ENCODE peak calls at places on chromosomes 1 and 21, in six cellular contexts. H, K, C, T, Q and N are unnamed samples.

GRCh38 chr1:43968348-43968948 is 1.4 kb upstream of the DPH2 start:
- DNase-seq in H (no peak), K (no peak), C (no peak), T (no peak), Q (no peak), N (no peak)

GRCh38 chr1:15833069-15833679 is 14.3 kb upstream of the SPEN start:
- DNase-seq in H (no peak), K (peak; percentile 75), C (no peak), T (peak; percentile 68), Q (peak; percentile 44), N (no peak)

GRCh38 chr1:108913105-108913948 is 36.5 kb downstream of the GPSM2 start:
- DNase-seq in H (no peak), K (no peak), C (no peak), T (no peak), Q (no peak), N (no peak)

GRCh38 chr1:30783244-30783915 is 25.8 kb upstream of the LAPTM5 start:
- DNase-seq in H (no peak), K (no peak), C (no peak), T (peak; percentile 83), Q (no peak), N (no peak)

GRCh38 chr1:31723828-31724359 is 20.1 kb upstream of the COL16A1 start:
- DNase-seq in H (no peak), K (peak; percentile 64), C (peak; percentile 33), T (peak; percentile 80), Q (peak; percentile 74), N (no peak)

GRCh38 chr1:224067621-224068457 is 46.1 kb upstream of the FBXO28 start:
- DNase-seq in H (peak; percentile 73), K (no peak), C (no peak), T (no peak), Q (no peak), N (no peak)

GRCh38 chr1:231856426-231856825 is 229.8 kb downstream of the DISC1 start:
- DNase-seq in H (no peak), K (no peak), C (no peak), T (no peak), Q (no peak), N (no peak)

GRCh38 chr1:153649867-153650235 is 8.7 kb upstream of the SNAPIN start:
- DNase-seq in H (no peak), K (no peak), C (no peak), T (peak; percentile 75), Q (peak; percentile 93), N (no peak)

GRCh38 chr1:172917972-172918371 is 132.8 kb downstream of the TNFSF18 start:
- DNase-seq in H (peak; percentile 85), K (no peak), C (peak; percentile 80), T (no peak), Q (no peak), N (peak; percentile 93)

GRCh38 chr1:165734906-165735305 is 33.8 kb downstream of the TMCO1 start:
- DNase-seq in H (no peak), K (no peak), C (no peak), T (no peak), Q (no peak), N (no peak)

GRCh38 chr1:13965770-13966398 is 265.9 kb downstream of the PRDM2 start:
- DNase-seq in H (no peak), K (peak; percentile 75), C (peak; percentile 26), T (no peak), Q (peak; percentile 33), N (no peak)

DNA sequence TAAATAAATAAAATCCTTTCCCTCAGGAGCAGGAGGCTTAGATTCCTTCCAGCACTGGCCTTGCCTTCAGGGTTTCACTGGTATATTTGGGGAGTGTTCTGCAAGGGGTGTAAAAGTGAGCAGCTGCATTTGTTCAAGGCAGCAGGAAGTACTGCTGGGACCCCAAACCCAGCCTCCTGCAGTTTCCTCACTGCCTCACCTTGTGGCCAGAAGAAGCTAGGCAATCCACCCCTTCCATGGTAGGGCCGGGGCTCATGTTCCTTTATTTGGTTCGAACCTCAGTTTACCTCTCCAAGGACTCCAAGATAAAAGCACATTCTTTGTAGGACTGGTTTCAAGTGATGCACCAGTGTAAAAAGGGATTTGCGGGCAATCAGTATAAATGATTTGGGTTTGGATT is 21.0 kb upstream of the CFAP126 start:
- DNase-seq in H (no peak), K (no peak), C (no peak), T (no peak), Q (no peak), N (no peak)
- TF ChIP-seq CTCF in H (no peak), K (no peak), C (no peak), T (no peak), Q (no peak), N (no peak)

DNA sequence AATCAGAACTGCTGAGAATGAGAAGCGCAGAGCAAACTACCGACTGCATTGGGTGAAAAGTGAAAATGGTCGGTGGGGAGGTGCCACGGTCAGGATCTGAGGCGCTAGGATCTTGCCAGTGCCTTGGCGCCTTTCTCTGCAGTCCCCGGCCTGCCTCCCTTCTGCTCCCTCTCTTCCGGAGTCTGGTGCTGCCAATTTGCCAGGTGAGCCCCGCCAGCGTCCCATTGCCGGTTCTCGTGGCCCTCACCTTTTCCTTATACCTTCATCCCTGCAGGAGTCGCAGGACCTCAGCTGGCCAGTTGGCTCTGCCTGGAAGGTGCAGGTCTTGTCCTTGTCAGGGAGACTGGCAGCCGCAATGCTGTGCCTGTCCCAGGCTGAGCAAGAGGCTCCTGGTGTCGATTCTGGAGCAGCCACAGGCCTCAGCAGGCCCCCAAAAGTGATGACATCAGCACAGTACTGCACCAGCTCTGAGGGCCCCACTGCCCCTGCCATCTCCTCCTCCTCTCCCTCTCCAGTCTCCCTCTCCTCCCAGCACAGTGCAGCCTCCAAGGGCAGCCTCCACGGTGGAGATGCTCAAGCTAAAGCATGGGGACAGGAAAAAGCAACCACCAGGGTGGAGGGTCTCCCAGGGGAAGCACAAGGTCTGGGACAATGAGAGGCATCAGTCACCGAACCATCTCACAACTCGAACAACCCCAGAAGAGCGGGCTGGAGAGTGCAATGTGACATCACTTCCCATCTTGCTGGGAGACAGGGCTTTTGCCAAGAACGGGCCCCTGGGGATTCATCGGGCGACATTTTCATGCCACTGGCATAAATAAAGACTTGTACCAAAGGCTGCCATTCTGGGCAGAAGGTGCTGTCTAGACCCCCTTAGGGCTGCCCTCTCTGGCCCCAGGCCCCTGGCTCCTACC is 37.1 kb upstream of the H6PD start:
- DNase-seq in H (no peak), K (no peak), C (no peak), T (no peak), Q (no peak), N (no peak)
- H3K4me3 ChIP-seq in H (no peak overlapping the region), K (no peak overlapping the region), C (no peak overlapping the region), T (peak overlapping the region; percentile 41), Q (no peak overlapping the region), N (no peak overlapping the region)

DNA sequence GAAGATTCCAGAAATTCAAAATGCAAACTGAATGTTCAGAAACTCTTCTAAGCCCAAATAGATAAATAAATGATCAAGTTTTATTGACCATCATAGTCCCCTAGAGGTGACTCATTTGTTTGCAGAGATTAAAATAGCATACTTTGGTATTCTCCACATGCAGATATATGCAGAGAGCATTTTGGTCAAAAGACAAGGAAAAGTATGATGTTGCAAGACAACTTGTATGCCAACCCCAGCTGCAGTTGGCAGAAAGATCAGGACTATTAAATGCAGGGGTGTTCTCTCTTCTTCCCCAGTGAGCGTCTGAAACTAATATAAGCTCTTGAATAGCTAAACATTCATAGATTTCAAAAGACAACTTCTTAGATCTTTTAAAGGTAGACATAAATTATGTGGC is 404.9 kb downstream of the LTN1 start:
- DNase-seq in H (no peak), K (no peak), C (no peak), T (no peak), Q (no peak), N (peak; percentile 26)
- TF ChIP-seq CTCF in H (no peak), K (no peak), C (no peak), T (no peak), Q (no peak), N (no peak)

DNA sequence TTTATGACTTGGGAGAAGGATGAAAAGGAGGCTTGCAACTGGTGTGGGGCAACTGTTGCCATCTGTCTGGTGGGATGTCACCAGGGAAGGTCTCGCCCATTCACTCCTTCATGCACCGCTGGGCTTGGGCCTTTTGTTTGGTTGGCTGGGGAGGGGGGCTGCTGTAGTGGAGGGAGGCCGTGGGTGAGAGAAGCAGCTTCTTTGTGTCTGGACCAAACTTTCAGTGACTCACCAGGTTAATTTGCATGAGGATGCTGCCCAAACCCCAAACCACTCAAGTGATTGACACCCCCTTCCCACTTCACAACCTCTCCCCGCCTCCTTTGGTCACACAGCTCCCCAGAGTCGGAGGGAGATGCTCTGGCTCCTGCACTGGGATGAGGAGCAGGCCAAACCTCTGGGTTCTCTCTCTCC is 19.7 kb downstream of the BTG2 start:
- DNase-seq in H (no peak), K (no peak), C (no peak), T (no peak), Q (no peak), N (no peak)
- H3K4me3 ChIP-seq in H (no peak overlapping the region), K (no peak overlapping the region), C (no peak overlapping the region), T (no peak overlapping the region), Q (no peak overlapping the region), N (no peak overlapping the region)

GRCh38 chr21:21283810-21284209 is 285.6 kb downstream of the NCAM2 start:
- DNase-seq in H (no peak), K (no peak), C (no peak), T (no peak), Q (no peak), N (no peak)
- TF ChIP-seq CTCF in H (no peak), K (no peak), C (no peak), T (no peak), Q (no peak), N (no peak)

GRCh38 chr1:160520582-160520981 is 2.5 kb downstream of the SLAMF6 start:
- DNase-seq in H (no peak), K (no peak), C (no peak), T (no peak), Q (no peak), N (no peak)
- H3K4me3 ChIP-seq in H (no peak overlapping the region), K (no peak overlapping the region), C (no peak overlapping the region), T (no peak overlapping the region), Q (no peak overlapping the region), N (no peak overlapping the region)

DNA sequence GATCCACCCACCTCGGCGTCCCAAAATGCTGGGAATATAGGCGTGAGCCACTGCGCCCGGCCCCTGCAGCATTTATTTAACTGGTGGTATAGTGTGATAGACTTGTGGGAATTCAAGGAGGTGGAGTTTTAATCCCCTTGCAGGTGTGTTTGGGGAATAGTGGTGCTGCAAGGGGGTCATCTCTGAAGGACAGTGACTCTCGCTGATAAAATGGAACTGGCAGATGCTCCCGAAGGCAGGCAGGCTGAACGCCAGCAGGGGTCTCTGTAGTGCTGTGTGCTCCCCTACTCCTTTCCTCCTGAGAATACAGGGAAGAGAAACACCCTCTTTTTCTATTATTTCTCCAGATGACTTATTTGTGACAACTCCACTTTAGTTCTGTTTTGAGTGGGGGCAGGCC is 4.0 kb downstream of the OSCP1 start:
- DNase-seq in H (no peak), K (no peak), C (no peak), T (peak; percentile 64), Q (no peak), N (no peak)
- TF ChIP-seq CTCF in H (peak; percentile 38), K (no peak), C (peak; percentile 30), T (peak; percentile 18), Q (no peak), N (no peak)

GRCh38 chr1:156124557-156125483 is 10.3 kb downstream of the LMNA start:
- DNase-seq in H (no peak), K (no peak), C (no peak), T (no peak), Q (no peak), N (no peak)
- H3K4me3 ChIP-seq in H (no peak overlapping the region), K (peak overlapping the region; percentile 4), C (no peak overlapping the region), T (peak overlapping the region; percentile 30), Q (peak overlapping the region; percentile 89), N (no peak overlapping the region)

DNA sequence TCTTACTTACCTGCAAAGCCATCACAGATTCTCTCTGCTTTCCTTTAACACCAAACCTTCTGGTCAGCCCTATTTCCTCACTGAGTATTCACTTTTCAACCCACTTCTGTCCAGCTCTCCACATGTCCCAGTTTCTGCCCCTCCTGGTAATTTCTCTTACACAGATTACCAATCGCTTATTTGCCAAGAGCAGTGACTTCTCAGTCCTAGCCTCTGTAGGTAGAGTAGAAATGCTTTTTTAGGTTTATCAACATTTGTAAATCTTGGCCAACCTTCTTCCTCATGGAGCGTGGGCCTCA is 33.6 kb upstream of the LRRC8C start:
- DNase-seq in H (no peak), K (no peak), C (no peak), T (no peak), Q (no peak), N (no peak)
- TF ChIP-seq CTCF in H (no peak), K (no peak), C (no peak), T (no peak), Q (no peak), N (no peak)